ENCODE peak calls at places on chromosome 6, in five cellular contexts. I is stimulated activated CD8-positive, alpha-beta memory T cell treated with anti-CD3 and anti-CD28 coated beads, Interleukin-12 subunit alpha, Interleukin-12 subunit beta, amount 100 ng/mL, for 4 hours; G is AG09319; Z is right lobe of liver; W is Calu3. O is an unnamed sample.

GRCh38 chr6:105560611-105561066 is 157.8 kb upstream of the PREP start:
- DNase-seq in Z (no peak), W (no peak), I (no peak), G (no peak), O (no peak)

GRCh38 chr6:95321106-95321505 is 256.2 kb upstream of the MANEA start:
- DNase-seq in Z (no peak), G (no peak), W (no peak), I (no peak), O (no peak)

GRCh38 chr6:126300735-126301134 is 39.2 kb upstream of the CENPW start:
- DNase-seq in W (no peak), Z (no peak), G (no peak), I (no peak), O (no peak)

GRCh38 chr6:109299695-109300564 is 82.3 kb downstream of the CD164 start:
- DNase-seq in G (no peak), Z (no peak), W (no peak), I (no peak), O (no peak)

GRCh38 chr6:154984146-154984545 is 11.0 kb upstream of the TIAM2 start:
- DNase-seq in Z (no peak), G (no peak), W (no peak), I (no peak), O (no peak)

GRCh38 chr6:168363811-168364792 is 44.5 kb upstream of the DACT2 start:
- DNase-seq in I (no peak), Z (no peak), G (no peak), W (no peak), O (no peak)

GRCh38 chr6:109794201-109794926 is 103.3 kb downstream of the FIG4 start:
- DNase-seq in G (peak; percentile 16), W (no peak), I (no peak), Z (no peak), O (no peak)

GRCh38 chr6:4021862-4022715 is 56.8 kb downstream of the FAM217A start:
- DNase-seq in G (no peak), I (no peak), W (no peak), Z (no peak), O (peak; percentile 48)

GRCh38 chr6:11042750-11043551 is 1.2 kb downstream of the ELOVL2 start:
- DNase-seq in G (no peak), W (no peak), I (no peak), Z (no peak), O (no peak)

GRCh38 chr6:137925299-137925698 is 58.2 kb downstream of the TNFAIP3 start:
- DNase-seq in G (no peak), I (no peak), W (no peak), Z (no peak), O (no peak)

GRCh38 chr6:21438237-21438985 is 155.1 kb upstream of the SOX4 start:
- DNase-seq in Z (no peak), I (no peak), W (no peak), G (no peak), O (no peak)

GRCh38 chr6:72913797-72914196 is 291.9 kb downstream of the KCNQ5 start:
- DNase-seq in Z (no peak), I (no peak), W (no peak), G (no peak), O (no peak)

GRCh38 chr6:16157909-16158308 is 29.0 kb downstream of the MYLIP start:
- DNase-seq in W (no peak), G (no peak), Z (no peak), I (no peak), O (no peak)

GRCh38 chr6:1591243-1591642 is 18.5 kb upstream of the FOXC1 start:
- DNase-seq in G (no peak), Z (no peak), I (no peak), W (no peak), O (no peak)

GRCh38 chr6:3644613-3645012 is 106.9 kb downstream of the PXDC1 start:
- DNase-seq in W (no peak), G (no peak), I (no peak), Z (no peak), O (no peak)

GRCh38 chr6:44649365-44650025 is 262.0 kb downstream of the CDC5L start:
- DNase-seq in Z (no peak), W (no peak), I (no peak), G (peak; percentile 38), O (no peak)

GRCh38 chr6:37974381-37974780 is 154.9 kb downstream of the ZFAND3 start:
- DNase-seq in Z (no peak), G (no peak), W (no peak), I (no peak), O (no peak)

GRCh38 chr6:35765739-35766138 is 10.7 kb upstream of the CLPSL2 start:
- DNase-seq in G (no peak), Z (no peak), W (no peak), I (no peak), O (no peak)

GRCh38 chr6:90450268-90450953 is 136.5 kb downstream of the MAP3K7 start:
- DNase-seq in G (no peak), I (no peak), W (no peak), Z (no peak), O (no peak)

GRCh38 chr6:122947355-122947754 is 48.7 kb upstream of the CLVS2 start:
- DNase-seq in I (no peak), G (no peak), W (peak; percentile 43), Z (no peak), O (no peak)

GRCh38 chr6:9292975-9293374 is 857.6 kb upstream of the SLC35B3 start:
- DNase-seq in Z (no peak), G (no peak), W (no peak), I (no peak), O (no peak)

GRCh38 chr6:148524976-148525375 is 182.3 kb downstream of the SASH1 start:
- DNase-seq in Z (no peak), I (no peak), G (no peak), W (no peak), O (no peak)

GRCh38 chr6:74597266-74597665 is 608.6 kb downstream of the COL12A1 start:
- DNase-seq in G (no peak), W (no peak), I (no peak), Z (no peak), O (no peak)

GRCh38 chr6:130622142-130622541 is 205.1 kb upstream of the SMLR1 start:
- DNase-seq in G (no peak), Z (no peak), W (no peak), I (no peak), O (no peak)

GRCh38 chr6:102300350-102300749 is 906.8 kb downstream of the GRIK2 start:
- DNase-seq in Z (no peak), I (no peak), G (no peak), W (peak; percentile 1), O (no peak)

O was measured in CD4-positive, alpha-beta memory T cell.